ENCODE peak calls at places on chromosomes 3 and 15, in seven cellular contexts. N is Caki2; U is activated CD8-positive, alpha-beta memory T cell treated with anti-CD3 and anti-CD28 coated beads for 48 hours; D is activated T-cell treated with anti-CD3 and anti-CD28 coated beads, Interleukin-2, amount 50 U/mL, for 72 hours; X is NCI-H2081; G is KBM-7; J is aorta. L is an unnamed sample.

GRCh38 chr15:76347507-76348055 is 11.0 kb downstream of the ISL2 start:
- DNase-seq in G (no peak), J (no peak), D (no peak), N (no peak), X (no peak), U (no peak), L (no peak)

GRCh38 chr15:100050877-100051786 is 290.6 kb downstream of the ADAMTS17 start:
- DNase-seq in G (peak; percentile 27), X (no peak), U (no peak), J (no peak), N (no peak), D (no peak), L (no peak)

GRCh38 chr15:93037341-93038063 is 51.5 kb downstream of the RGMA start:
- DNase-seq in J (peak; percentile 73), D (no peak), U (no peak), G (peak; percentile 84), N (no peak), X (no peak), L (no peak)

GRCh38 chr15:38560456-38560926 is 4.1 kb downstream of the RASGRP1 start:
- DNase-seq in G (no peak), D (peak; percentile 55), N (no peak), U (no peak), X (no peak), J (no peak), L (no peak)

GRCh38 chr3:130834476-130834875 is 59.4 kb upstream of the ATP2C1 start:
- DNase-seq in G (no peak), U (no peak), D (no peak), J (no peak), X (no peak), N (no peak), L (no peak)

GRCh38 chr3:126126292-126126691 is 42.4 kb upstream of the SLC41A3 start:
- DNase-seq in J (peak; percentile 21), X (no peak), U (no peak), G (no peak), N (no peak), D (no peak), L (peak; percentile 34)

GRCh38 chr15:83843511-83843910 is 189.6 kb downstream of the ADAMTSL3 start:
- DNase-seq in G (no peak), U (no peak), D (no peak), N (no peak), J (peak; percentile 67), X (no peak), L (no peak)

GRCh38 chr3:55000546-55000945 is 72.7 kb upstream of the LRTM1 start:
- DNase-seq in G (no peak), U (no peak), X (peak; percentile 19), J (no peak), D (no peak), N (peak; percentile 30), L (no peak)

GRCh38 chr3:123084738-123085237 is 18.0 kb downstream of the PDIA5 start:
- DNase-seq in N (no peak), X (no peak), J (peak; percentile 38), G (no peak), U (no peak), D (no peak), L (no peak)

GRCh38 chr15:55518641-55519040 is 10.6 kb upstream of the DNAAF4 start:
- DNase-seq in N (no peak), G (no peak), J (no peak), X (no peak), U (no peak), D (no peak), L (no peak)

L was measured in mesothelial cell of epicardium.